ENCODE peak calls at places on chromosomes 13 and 19, in six cellular contexts. T, Z, B, H, W and P are unnamed samples.

GRCh38 chr19:47757617-47758432 is 12.5 kb downstream of the NOP53 start:
- DNase-seq in T (no peak), H (no peak), W (no peak), B (no peak), Z (no peak), P (no peak)

GRCh38 chr13:79710376-79710775 is 229.4 kb downstream of the NDFIP2 start:
- DNase-seq in H (no peak), W (no peak), Z (no peak), B (no peak), T (no peak), P (no peak)

GRCh38 chr13:97600438-97601080 is 166.6 kb downstream of the RAP2A start:
- DNase-seq in B (peak), W (no peak), H (no peak), T (no peak), Z (no peak), P (no peak)

GRCh38 chr19:16325161-16325527 is 518 bp downstream of the KLF2 start:
- DNase-seq in T (peak), H (peak), W (peak), B (no peak), Z (peak), P (no peak)

GRCh38 chr19:16025108-16026101 is 50.9 kb upstream of the TPM4 start:
- DNase-seq in H (peak), W (no peak), B (no peak), T (no peak), Z (no peak), P (no peak)

GRCh38 chr19:48636859-48637448 is at the start of gene DBP:
- DNase-seq in B (no peak), W (no peak), H (no peak), Z (peak), T (no peak), P (peak)

GRCh38 chr13:85317781-85318180 is 481.4 kb downstream of the SLITRK6 start:
- DNase-seq in W (no peak), Z (no peak), B (no peak), H (no peak), T (no peak), P (no peak)

GRCh38 chr19:2099937-2100718 is 3.4 kb downstream of the IZUMO4 start:
- DNase-seq in H (no peak), T (no peak), W (no peak), B (no peak), Z (no peak), P (no peak)

GRCh38 chr13:73656863-73657262 is 477.3 kb downstream of the KLF12 start:
- DNase-seq in B (no peak), T (no peak), Z (no peak), W (no peak), H (no peak), P (no peak)